ENCODE peak calls at places on chromosomes 3 and 15, in seven cellular contexts. H is endothelial cell, U is mammary epithelial cell, E is OCI-LY7, J is adrenal gland, C is GM10248, Z is B cell. Q is an unnamed sample.

GRCh38 chr3:98376631-98377030 is 13.8 kb upstream of the OR5K3 start:
- DNase-seq in U (peak), Z (no peak), H (no peak), J (no peak), C (no peak), E (no peak), Q (no peak)

GRCh38 chr3:153601422-153601853 is 439.4 kb downstream of the RAP2B start:
- DNase-seq in H (no peak), C (no peak), J (no peak), Z (no peak), U (no peak), E (no peak), Q (no peak)

GRCh38 chr3:150035400-150035799 is 64.7 kb upstream of the PFN2 start:
- DNase-seq in C (no peak), H (no peak), Z (no peak), E (no peak), J (no peak), U (no peak), Q (no peak)

GRCh38 chr3:105865016-105865623 is 3.7 kb downstream of the CBLB start:
- DNase-seq in E (no peak), U (no peak), Z (no peak), H (no peak), J (no peak), C (no peak), Q (no peak)

GRCh38 chr15:78358114-78358513 is 18.0 kb downstream of the CRABP1 start:
- DNase-seq in E (no peak), J (no peak), C (no peak), U (peak), Z (no peak), H (no peak), Q (no peak)

GRCh38 chr3:31341130-31341529 is 191.6 kb upstream of the STT3B start:
- DNase-seq in U (no peak), E (no peak), J (peak), C (no peak), Z (no peak), H (peak), Q (no peak)

GRCh38 chr15:63044645-63045437 is 2.3 kb downstream of the TPM1 start:
- DNase-seq in E (no peak), J (no peak), Z (no peak), H (no peak), U (peak), C (no peak), Q (peak)

GRCh38 chr15:40258544-40258943 is 19.7 kb downstream of the PAK6 start:
- DNase-seq in H (no peak), C (no peak), U (no peak), Z (no peak), J (no peak), E (no peak), Q (no peak)

GRCh38 chr3:191901746-191902145 is 440.8 kb downstream of the PYDC2 start:
- DNase-seq in C (no peak), E (no peak), H (no peak), J (no peak), Z (no peak), U (peak), Q (no peak)

GRCh38 chr3:39937315-39937714 is 127.9 kb downstream of the MYRIP start:
- DNase-seq in E (no peak), C (no peak), U (no peak), J (no peak), Z (no peak), H (no peak), Q (no peak)

GRCh38 chr3:169390741-169391300 is 272.7 kb downstream of the MECOM start:
- DNase-seq in E (no peak), J (no peak), U (peak), H (no peak), C (no peak), Z (no peak), Q (no peak)

GRCh38 chr3:174325834-174326705 is 533.1 kb upstream of the NAALADL2 start:
- DNase-seq in H (no peak), C (no peak), U (no peak), E (no peak), Z (no peak), J (no peak), Q (no peak)

GRCh38 chr15:95024388-95024787 is 793.0 kb downstream of the MCTP2 start:
- DNase-seq in J (no peak), C (no peak), E (peak), Z (no peak), H (no peak), U (peak), Q (no peak)

GRCh38 chr15:76340802-76341365 is 4.3 kb downstream of the ISL2 start:
- DNase-seq in H (no peak), J (peak), E (no peak), Z (peak), U (no peak), C (peak), Q (peak)

GRCh38 chr3:126570103-126570541 is 11.4 kb upstream of the C3orf22 start:
- DNase-seq in J (no peak), Z (no peak), H (peak), E (no peak), U (no peak), C (peak), Q (no peak)
- TF ChIP-seq CTCF in J (no peak), Z (no peak), H (no peak), E (no peak), U (no peak), C (no peak), Q (no peak)

GRCh38 chr3:113113361-113113760 is 98.0 kb upstream of the BOC start:
- DNase-seq in H (no peak), Z (no peak), J (no peak), E (no peak), U (no peak), C (no peak), Q (no peak)
- TF ChIP-seq CTCF in H (no peak), Z (no peak), J (no peak), E (no peak), U (no peak), C (no peak), Q (no peak)

GRCh38 chr15:69225355-69226027 is 65.1 kb downstream of the GLCE start:
- DNase-seq in Z (no peak), H (no peak), E (peak), C (no peak), J (no peak), U (peak), Q (no peak)

GRCh38 chr15:69224383-69224782 is 63.9 kb downstream of the GLCE start:
- DNase-seq in E (no peak), U (peak), H (no peak), J (peak), C (no peak), Z (no peak), Q (no peak)

GRCh38 chr15:69222002-69222474 is 61.6 kb downstream of the GLCE start:
- DNase-seq in E (no peak), U (no peak), J (no peak), H (no peak), C (no peak), Z (no peak), Q (no peak)

GRCh38 chr15:69223083-69223813 is 62.8 kb downstream of the GLCE start:
- DNase-seq in C (no peak), J (no peak), E (no peak), H (no peak), U (no peak), Z (no peak), Q (no peak)

DNA sequence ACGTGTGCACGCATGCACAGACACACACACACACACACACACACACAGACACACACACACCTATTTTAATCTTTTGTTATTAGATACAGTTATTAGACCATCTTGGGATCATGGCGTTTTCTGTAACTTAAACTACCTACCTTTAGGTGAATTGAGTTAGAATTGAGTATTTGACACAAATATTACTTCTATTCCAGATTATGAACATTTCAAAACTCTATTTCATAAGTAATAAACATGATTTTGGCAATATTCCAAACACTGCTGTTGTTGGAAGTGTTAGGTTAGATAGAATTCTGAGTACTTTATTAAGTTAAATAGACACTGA is 65.6 kb downstream of the GLCE start:
- DNase-seq in E (no peak), U (no peak), H (no peak), J (no peak), Z (no peak), C (no peak), Q (no peak)
- TF ChIP-seq CTCF in E (peak), U (no peak), H (no peak), J (no peak), Z (no peak), C (no peak), Q (no peak)

GRCh38 chr3:130405956-130406355 is 60.5 kb downstream of the COL6A5 start:
- DNase-seq in J (no peak), E (no peak), Z (no peak), U (no peak), C (no peak), H (no peak), Q (no peak)
- TF ChIP-seq CTCF in J (no peak), E (no peak), Z (no peak), U (no peak), C (no peak), H (no peak), Q (no peak)

GRCh38 chr3:186717039-186717457 is at the start of gene KNG1:
- DNase-seq in E (no peak), U (no peak), Z (no peak), J (no peak), C (no peak), H (no peak), Q (no peak)
- TF ChIP-seq CTCF in E (no peak), U (no peak), Z (no peak), J (no peak), C (no peak), H (no peak), Q (no peak)

DNA sequence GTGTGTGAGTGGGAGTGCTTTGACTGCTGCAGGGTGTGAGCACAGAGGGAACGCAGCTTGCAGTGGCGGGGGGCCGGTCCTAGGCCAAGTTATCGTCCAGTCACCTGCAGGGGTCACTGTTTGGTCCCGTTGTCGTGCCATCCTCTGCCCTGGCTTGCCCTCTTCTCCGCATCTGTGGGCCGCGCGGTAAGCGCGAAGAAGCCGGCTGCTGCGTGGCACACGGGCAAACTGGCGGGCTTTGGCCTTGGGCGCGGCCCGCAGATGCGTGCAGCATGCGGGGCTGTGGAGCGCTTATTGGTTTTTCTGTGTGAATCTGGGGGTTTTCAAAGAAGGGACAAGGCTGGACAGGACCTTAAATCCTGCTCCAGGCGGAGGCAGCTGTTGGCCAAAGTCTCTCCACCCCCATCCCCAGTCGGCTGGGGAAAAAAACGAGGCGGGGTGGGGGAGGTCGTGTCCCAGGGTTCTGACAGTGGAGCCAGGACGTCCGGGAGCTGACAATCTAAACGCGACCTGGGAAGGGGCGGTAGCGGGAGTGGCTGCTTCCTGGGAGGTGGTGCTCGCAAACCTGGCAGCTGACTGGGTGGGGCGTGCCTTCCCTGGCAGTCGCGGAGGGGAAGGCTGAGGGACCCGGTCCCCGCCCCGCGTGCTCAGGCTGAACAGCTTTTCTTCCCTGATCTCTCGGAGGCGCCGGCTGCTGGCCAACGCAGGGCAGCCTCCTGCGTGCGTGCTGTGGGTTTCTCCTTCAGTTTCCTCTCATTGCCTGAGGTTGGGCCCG is 39.7 kb upstream of the VEPH1 start:
- DNase-seq in C (no peak), U (peak), Z (no peak), E (no peak), J (peak), H (peak), Q (no peak)
- TF ChIP-seq CTCF in C (no peak), U (no peak), Z (no peak), E (no peak), J (peak), H (no peak), Q (no peak)

DNA sequence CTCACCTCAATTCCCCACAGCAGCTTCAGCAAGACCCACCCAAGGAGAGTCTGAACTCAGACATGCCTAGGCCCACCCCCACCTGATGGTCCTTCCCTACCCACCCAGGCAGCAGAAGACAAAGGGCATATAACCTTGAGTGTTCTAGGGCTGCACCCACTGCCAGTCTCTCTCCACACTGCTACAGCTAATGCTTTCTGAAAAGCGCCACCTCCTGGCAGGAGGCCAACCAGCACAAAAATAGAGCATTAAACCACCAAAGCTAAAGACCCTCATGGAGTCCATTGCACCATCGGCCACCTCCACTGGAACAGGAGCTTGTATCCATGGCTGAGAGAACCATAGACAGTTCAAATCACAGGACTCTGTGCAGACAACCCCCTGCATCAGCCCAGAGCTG is 11.3 kb upstream of the RPL39L start:
- DNase-seq in E (peak), C (no peak), H (peak), Z (peak), J (no peak), U (no peak), Q (peak)
- TF ChIP-seq CTCF in E (peak), C (peak), H (no peak), Z (peak), J (no peak), U (peak), Q (peak)

GRCh38 chr3:63662500-63662899 is 10.0 kb downstream of the SNTN start:
- DNase-seq in Z (no peak), E (no peak), U (no peak), C (no peak), J (no peak), H (no peak), Q (no peak)
- TF ChIP-seq CTCF in Z (no peak), E (no peak), U (peak), C (no peak), J (no peak), H (no peak), Q (no peak)

DNA sequence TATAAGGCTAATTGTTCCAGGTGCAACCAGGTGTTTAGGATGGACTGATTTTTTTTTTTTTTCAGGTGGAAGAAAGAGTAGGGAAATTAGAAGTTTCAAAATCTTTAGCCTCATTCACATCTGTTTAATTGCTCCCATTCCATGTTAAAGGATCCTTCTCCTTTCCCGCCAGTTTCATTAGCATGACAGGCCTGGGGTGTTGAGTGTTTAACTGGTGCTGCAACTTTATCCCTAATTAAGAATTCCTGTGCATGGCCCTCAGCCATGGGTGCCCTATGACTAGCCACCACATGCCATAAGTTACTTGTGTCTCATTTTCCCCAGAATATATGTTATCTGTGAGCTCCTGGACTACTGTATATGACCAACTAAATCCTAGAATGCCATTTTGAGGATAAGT is 501.4 kb downstream of the NSUN3 start:
- DNase-seq in Z (no peak), C (no peak), U (no peak), H (no peak), J (no peak), E (no peak), Q (no peak)
- TF ChIP-seq CTCF in Z (no peak), C (no peak), U (no peak), H (no peak), J (no peak), E (no peak), Q (no peak)